ENCODE peak calls at places on chromosome 18, in five cellular contexts. One of them, this sample, is unnamed.

GRCh38 chr18:2559249-2559648 is 12.1 kb downstream of the METTL4 start:
- ATAC-seq in HCT116: no peak
- ATAC-seq in effector memory CD8-positive, alpha-beta T cell: no peak
- ATAC-seq in activated CD8-positive, alpha-beta memory T cell treated with anti-CD3 and anti-CD28 coated beads, Interleukin-2, amount 10 ng/mL, durations not matched to agents 7 days and 5 days: no peak
- ATAC-seq in WTC11: no peak
- ATAC-seq in this sample: no peak

GRCh38 chr18:76466410-76466991 is 28.5 kb downstream of the ZNF516 start:
- ATAC-seq in HCT116: no peak
- ATAC-seq in effector memory CD8-positive, alpha-beta T cell: no peak
- ATAC-seq in activated CD8-positive, alpha-beta memory T cell treated with anti-CD3 and anti-CD28 coated beads, Interleukin-2, amount 10 ng/mL, durations not matched to agents 7 days and 5 days: no peak
- ATAC-seq in WTC11: no peak
- ATAC-seq in this sample: no peak

GRCh38 chr18:58064406-58064998 is 20.5 kb downstream of the NEDD4L start:
- ATAC-seq in HCT116: no peak
- ATAC-seq in effector memory CD8-positive, alpha-beta T cell: no peak
- ATAC-seq in activated CD8-positive, alpha-beta memory T cell treated with anti-CD3 and anti-CD28 coated beads, Interleukin-2, amount 10 ng/mL, durations not matched to agents 7 days and 5 days: no peak
- ATAC-seq in WTC11: no peak
- ATAC-seq in this sample: no peak

GRCh38 chr18:32036506-32037210 is 18.0 kb downstream of the RNF125 start:
- ATAC-seq in HCT116: no peak
- ATAC-seq in effector memory CD8-positive, alpha-beta T cell: no peak
- ATAC-seq in activated CD8-positive, alpha-beta memory T cell treated with anti-CD3 and anti-CD28 coated beads, Interleukin-2, amount 10 ng/mL, durations not matched to agents 7 days and 5 days: no peak
- ATAC-seq in WTC11: no peak
- ATAC-seq in this sample: no peak

GRCh38 chr18:34085140-34085739 is 139.5 kb downstream of the NOL4 start:
- ATAC-seq in HCT116: no peak
- ATAC-seq in effector memory CD8-positive, alpha-beta T cell: no peak
- ATAC-seq in activated CD8-positive, alpha-beta memory T cell treated with anti-CD3 and anti-CD28 coated beads, Interleukin-2, amount 10 ng/mL, durations not matched to agents 7 days and 5 days: no peak
- ATAC-seq in WTC11: no peak
- ATAC-seq in this sample: no peak

GRCh38 chr18:49733321-49733720 is 80.0 kb downstream of the ACAA2 start:
- ATAC-seq in HCT116: no peak
- ATAC-seq in effector memory CD8-positive, alpha-beta T cell: no peak
- ATAC-seq in activated CD8-positive, alpha-beta memory T cell treated with anti-CD3 and anti-CD28 coated beads, Interleukin-2, amount 10 ng/mL, durations not matched to agents 7 days and 5 days: no peak
- ATAC-seq in WTC11: no peak
- ATAC-seq in this sample: peak

GRCh38 chr18:48547456-48548403 is 8.9 kb downstream of the CTIF start:
- ATAC-seq in HCT116: peak
- ATAC-seq in effector memory CD8-positive, alpha-beta T cell: no peak
- ATAC-seq in activated CD8-positive, alpha-beta memory T cell treated with anti-CD3 and anti-CD28 coated beads, Interleukin-2, amount 10 ng/mL, durations not matched to agents 7 days and 5 days: no peak
- ATAC-seq in WTC11: peak
- ATAC-seq in this sample: peak

GRCh38 chr18:27608174-27608573 is 423.1 kb upstream of the CHST9 start:
- ATAC-seq in HCT116: no peak
- ATAC-seq in effector memory CD8-positive, alpha-beta T cell: no peak
- ATAC-seq in activated CD8-positive, alpha-beta memory T cell treated with anti-CD3 and anti-CD28 coated beads, Interleukin-2, amount 10 ng/mL, durations not matched to agents 7 days and 5 days: no peak
- ATAC-seq in WTC11: no peak
- ATAC-seq in this sample: no peak

GRCh38 chr18:58186258-58186948 is 142.4 kb downstream of the NEDD4L start:
- ATAC-seq in HCT116: peak
- ATAC-seq in effector memory CD8-positive, alpha-beta T cell: no peak
- ATAC-seq in activated CD8-positive, alpha-beta memory T cell treated with anti-CD3 and anti-CD28 coated beads, Interleukin-2, amount 10 ng/mL, durations not matched to agents 7 days and 5 days: no peak
- ATAC-seq in WTC11: peak
- ATAC-seq in this sample: peak

GRCh38 chr18:79327199-79327545 is 68.6 kb upstream of the NFATC1 start:
- ATAC-seq in HCT116: no peak
- ATAC-seq in effector memory CD8-positive, alpha-beta T cell: peak
- ATAC-seq in activated CD8-positive, alpha-beta memory T cell treated with anti-CD3 and anti-CD28 coated beads, Interleukin-2, amount 10 ng/mL, durations not matched to agents 7 days and 5 days: peak
- ATAC-seq in WTC11: no peak
- ATAC-seq in this sample: no peak

GRCh38 chr18:79588636-79589481 is 90.7 kb upstream of the CTDP1 start:
- ATAC-seq in HCT116: no peak
- ATAC-seq in effector memory CD8-positive, alpha-beta T cell: no peak
- ATAC-seq in activated CD8-positive, alpha-beta memory T cell treated with anti-CD3 and anti-CD28 coated beads, Interleukin-2, amount 10 ng/mL, durations not matched to agents 7 days and 5 days: no peak
- ATAC-seq in WTC11: peak
- ATAC-seq in this sample: peak

GRCh38 chr18:48678237-48679115 is 139.6 kb downstream of the CTIF start:
- ATAC-seq in HCT116: no peak
- ATAC-seq in effector memory CD8-positive, alpha-beta T cell: no peak
- ATAC-seq in activated CD8-positive, alpha-beta memory T cell treated with anti-CD3 and anti-CD28 coated beads, Interleukin-2, amount 10 ng/mL, durations not matched to agents 7 days and 5 days: no peak
- ATAC-seq in WTC11: no peak
- ATAC-seq in this sample: no peak

GRCh38 chr18:21629089-21629832 is 17.1 kb downstream of the SNRPD1 start:
- ATAC-seq in HCT116: no peak
- ATAC-seq in effector memory CD8-positive, alpha-beta T cell: no peak
- ATAC-seq in activated CD8-positive, alpha-beta memory T cell treated with anti-CD3 and anti-CD28 coated beads, Interleukin-2, amount 10 ng/mL, durations not matched to agents 7 days and 5 days: no peak
- ATAC-seq in WTC11: no peak
- ATAC-seq in this sample: no peak

GRCh38 chr18:23735021-23735464 is 45.8 kb downstream of the LAMA3 start:
- ATAC-seq in HCT116: no peak
- ATAC-seq in effector memory CD8-positive, alpha-beta T cell: no peak
- ATAC-seq in activated CD8-positive, alpha-beta memory T cell treated with anti-CD3 and anti-CD28 coated beads, Interleukin-2, amount 10 ng/mL, durations not matched to agents 7 days and 5 days: no peak
- ATAC-seq in WTC11: no peak
- ATAC-seq in this sample: peak

GRCh38 chr18:13513015-13513414 is 213.3 kb downstream of the FAM210A start:
- ATAC-seq in HCT116: no peak
- ATAC-seq in effector memory CD8-positive, alpha-beta T cell: no peak
- ATAC-seq in activated CD8-positive, alpha-beta memory T cell treated with anti-CD3 and anti-CD28 coated beads, Interleukin-2, amount 10 ng/mL, durations not matched to agents 7 days and 5 days: peak
- ATAC-seq in WTC11: peak
- ATAC-seq in this sample: peak

GRCh38 chr18:8503287-8503686 is 106.0 kb upstream of the RAB12 start:
- ATAC-seq in HCT116: no peak
- ATAC-seq in effector memory CD8-positive, alpha-beta T cell: no peak
- ATAC-seq in activated CD8-positive, alpha-beta memory T cell treated with anti-CD3 and anti-CD28 coated beads, Interleukin-2, amount 10 ng/mL, durations not matched to agents 7 days and 5 days: no peak
- ATAC-seq in WTC11: no peak
- ATAC-seq in this sample: no peak

GRCh38 chr18:7637269-7637668 is 70.2 kb downstream of the PTPRM start:
- ATAC-seq in HCT116: no peak
- ATAC-seq in effector memory CD8-positive, alpha-beta T cell: no peak
- ATAC-seq in activated CD8-positive, alpha-beta memory T cell treated with anti-CD3 and anti-CD28 coated beads, Interleukin-2, amount 10 ng/mL, durations not matched to agents 7 days and 5 days: no peak
- ATAC-seq in WTC11: no peak
- ATAC-seq in this sample: no peak

GRCh38 chr18:8937112-8937641 is 165.3 kb upstream of the NDUFV2 start:
- ATAC-seq in HCT116: no peak
- ATAC-seq in effector memory CD8-positive, alpha-beta T cell: no peak
- ATAC-seq in activated CD8-positive, alpha-beta memory T cell treated with anti-CD3 and anti-CD28 coated beads, Interleukin-2, amount 10 ng/mL, durations not matched to agents 7 days and 5 days: no peak
- ATAC-seq in WTC11: peak
- ATAC-seq in this sample: no peak

GRCh38 chr18:32714571-32715148 is 58.2 kb downstream of the KLHL14 start:
- ATAC-seq in HCT116: peak
- ATAC-seq in effector memory CD8-positive, alpha-beta T cell: peak
- ATAC-seq in activated CD8-positive, alpha-beta memory T cell treated with anti-CD3 and anti-CD28 coated beads, Interleukin-2, amount 10 ng/mL, durations not matched to agents 7 days and 5 days: no peak
- ATAC-seq in WTC11: peak
- ATAC-seq in this sample: peak

GRCh38 chr18:65671621-65672415 is 79.0 kb upstream of the CDH7 start:
- ATAC-seq in HCT116: no peak
- ATAC-seq in effector memory CD8-positive, alpha-beta T cell: no peak
- ATAC-seq in activated CD8-positive, alpha-beta memory T cell treated with anti-CD3 and anti-CD28 coated beads, Interleukin-2, amount 10 ng/mL, durations not matched to agents 7 days and 5 days: no peak
- ATAC-seq in WTC11: no peak
- ATAC-seq in this sample: no peak

GRCh38 chr18:32769242-32770180 is 3.3 kb downstream of the KLHL14 start:
- ATAC-seq in HCT116: no peak
- ATAC-seq in effector memory CD8-positive, alpha-beta T cell: no peak
- ATAC-seq in activated CD8-positive, alpha-beta memory T cell treated with anti-CD3 and anti-CD28 coated beads, Interleukin-2, amount 10 ng/mL, durations not matched to agents 7 days and 5 days: no peak
- ATAC-seq in WTC11: peak
- ATAC-seq in this sample: no peak

GRCh38 chr18:48889115-48889941 is 61.4 kb downstream of the SMAD7 start:
- ATAC-seq in HCT116: no peak
- ATAC-seq in effector memory CD8-positive, alpha-beta T cell: no peak
- ATAC-seq in activated CD8-positive, alpha-beta memory T cell treated with anti-CD3 and anti-CD28 coated beads, Interleukin-2, amount 10 ng/mL, durations not matched to agents 7 days and 5 days: no peak
- ATAC-seq in WTC11: peak
- ATAC-seq in this sample: peak

GRCh38 chr18:78673516-78674321 is 305.9 kb upstream of the SALL3 start:
- ATAC-seq in HCT116: no peak
- ATAC-seq in effector memory CD8-positive, alpha-beta T cell: no peak
- ATAC-seq in activated CD8-positive, alpha-beta memory T cell treated with anti-CD3 and anti-CD28 coated beads, Interleukin-2, amount 10 ng/mL, durations not matched to agents 7 days and 5 days: no peak
- ATAC-seq in WTC11: no peak
- ATAC-seq in this sample: no peak

GRCh38 chr18:44895176-44895798 is 214.6 kb downstream of the SETBP1 start:
- ATAC-seq in HCT116: no peak
- ATAC-seq in effector memory CD8-positive, alpha-beta T cell: no peak
- ATAC-seq in activated CD8-positive, alpha-beta memory T cell treated with anti-CD3 and anti-CD28 coated beads, Interleukin-2, amount 10 ng/mL, durations not matched to agents 7 days and 5 days: peak
- ATAC-seq in WTC11: no peak
- ATAC-seq in this sample: peak

GRCh38 chr18:9792565-9793226 is 84.6 kb downstream of the RAB31 start:
- ATAC-seq in HCT116: peak
- ATAC-seq in effector memory CD8-positive, alpha-beta T cell: no peak
- ATAC-seq in activated CD8-positive, alpha-beta memory T cell treated with anti-CD3 and anti-CD28 coated beads, Interleukin-2, amount 10 ng/mL, durations not matched to agents 7 days and 5 days: peak
- ATAC-seq in WTC11: peak
- ATAC-seq in this sample: no peak